ENCODE peak calls at places on chromosomes 3 and 15, in six cellular contexts. A is NB4, J is dorsolateral prefrontal cortex, V is suprapubic skin, K is sigmoid colon, T is MM.1S. Q is an unnamed sample.

GRCh38 chr15:64782751-64783150 is 7.4 kb upstream of the RBPMS2 start:
- DNase-seq in A (no peak), J (no peak), V (no peak), K (no peak), T (no peak), Q (no peak)

GRCh38 chr3:183400352-183400751 is 28.1 kb downstream of the MCF2L2 start:
- DNase-seq in A (no peak), J (no peak), V (no peak), K (no peak), T (no peak), Q (no peak)

GRCh38 chr15:49036650-49037545 is 9.3 kb downstream of the SECISBP2L start:
- DNase-seq in A (no peak), J (no peak), V (no peak), K (no peak), T (no peak), Q (no peak)

GRCh38 chr15:54226455-54226854 is 248.2 kb downstream of the UNC13C start:
- DNase-seq in A (no peak), J (no peak), V (no peak), K (no peak), T (no peak), Q (no peak)

GRCh38 chr3:52395503-52395865 is 49.4 kb downstream of the SEMA3G start:
- DNase-seq in A (no peak), J (no peak), V (no peak), K (no peak), T (no peak), Q (no peak)

GRCh38 chr3:58261954-58262666 is 24.5 kb downstream of the ABHD6 start:
- DNase-seq in A (no peak), J (no peak), V (no peak), K (no peak), T (no peak), Q (no peak)

GRCh38 chr3:133851931-133852330 is 43.8 kb downstream of the RAB6B start:
- DNase-seq in A (no peak), J (no peak), V (no peak), K (no peak), T (no peak), Q (no peak)

GRCh38 chr15:58515807-58516206 is 84.0 kb downstream of the LIPC start:
- DNase-seq in A (no peak), J (no peak), V (no peak), K (no peak), T (no peak), Q (no peak)

GRCh38 chr15:78671626-78672211 is 30.7 kb upstream of the CHRNB4 start:
- DNase-seq in A (no peak), J (no peak), V (no peak), K (no peak), T (no peak), Q (no peak)

GRCh38 chr3:172038823-172039222 is 555 bp upstream of the FNDC3B start:
- DNase-seq in A (peak; percentile 50), J (no peak), V (peak; percentile 71), K (peak; percentile 72), T (no peak), Q (no peak)

GRCh38 chr15:76221085-76221767 is 90.0 kb downstream of the ETFA start:
- DNase-seq in A (no peak), J (no peak), V (no peak), K (no peak), T (no peak), Q (no peak)
- H3K4me3 ChIP-seq in A (no peak overlapping the region), J (no peak overlapping the region), V (no peak overlapping the region), K (no peak overlapping the region), T (no peak overlapping the region), Q (no peak overlapping the region)

GRCh38 chr15:42503822-42504221 is 8.4 kb downstream of the SNAP23 start:
- DNase-seq in A (no peak), J (no peak), V (no peak), K (no peak), T (no peak), Q (no peak)

GRCh38 chr15:42507514-42507913 is 12.1 kb downstream of the SNAP23 start:
- DNase-seq in A (no peak), J (no peak), V (no peak), K (no peak), T (no peak), Q (no peak)

GRCh38 chr15:42508263-42508690 is 12.8 kb downstream of the SNAP23 start:
- DNase-seq in A (no peak), J (no peak), V (no peak), K (peak; percentile 81), T (no peak), Q (no peak)

GRCh38 chr15:42502472-42502871 is 7.0 kb downstream of the SNAP23 start:
- DNase-seq in A (no peak), J (no peak), V (no peak), K (no peak), T (no peak), Q (no peak)

DNA sequence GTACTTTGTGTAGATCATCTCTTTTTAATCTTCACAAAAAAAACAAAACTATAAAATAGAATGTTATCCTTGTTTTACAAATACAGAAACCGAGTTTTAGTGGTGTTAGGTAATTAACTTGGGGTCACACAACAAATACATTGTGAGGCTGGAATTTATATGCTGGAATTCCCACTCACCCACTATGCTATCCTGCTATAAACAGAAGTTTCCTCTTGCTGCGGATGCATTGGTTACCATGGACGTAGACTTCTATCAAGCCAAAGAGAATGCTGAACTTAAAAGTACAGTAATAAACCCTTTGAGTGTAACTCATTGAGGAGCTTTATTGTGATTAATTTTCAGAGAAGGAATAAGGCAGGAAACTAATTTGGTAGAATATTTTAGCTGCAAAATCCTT is 9.2 kb downstream of the SNAP23 start:
- DNase-seq in A (no peak), J (no peak), V (no peak), K (no peak), T (no peak), Q (no peak)
- TF ChIP-seq CTCF in A (no peak), J (no peak), V (no peak), K (no peak), T (no peak), Q (no peak)

GRCh38 chr15:36331531-36332275 is 247.7 kb upstream of the CDIN1 start:
- DNase-seq in A (no peak), J (no peak), V (no peak), K (no peak), T (peak; percentile 9), Q (no peak)
- H3K4me3 ChIP-seq in A (no peak overlapping the region), J (no peak overlapping the region), V (no peak overlapping the region), K (no peak overlapping the region), T (no peak overlapping the region), Q (no peak overlapping the region)

DNA sequence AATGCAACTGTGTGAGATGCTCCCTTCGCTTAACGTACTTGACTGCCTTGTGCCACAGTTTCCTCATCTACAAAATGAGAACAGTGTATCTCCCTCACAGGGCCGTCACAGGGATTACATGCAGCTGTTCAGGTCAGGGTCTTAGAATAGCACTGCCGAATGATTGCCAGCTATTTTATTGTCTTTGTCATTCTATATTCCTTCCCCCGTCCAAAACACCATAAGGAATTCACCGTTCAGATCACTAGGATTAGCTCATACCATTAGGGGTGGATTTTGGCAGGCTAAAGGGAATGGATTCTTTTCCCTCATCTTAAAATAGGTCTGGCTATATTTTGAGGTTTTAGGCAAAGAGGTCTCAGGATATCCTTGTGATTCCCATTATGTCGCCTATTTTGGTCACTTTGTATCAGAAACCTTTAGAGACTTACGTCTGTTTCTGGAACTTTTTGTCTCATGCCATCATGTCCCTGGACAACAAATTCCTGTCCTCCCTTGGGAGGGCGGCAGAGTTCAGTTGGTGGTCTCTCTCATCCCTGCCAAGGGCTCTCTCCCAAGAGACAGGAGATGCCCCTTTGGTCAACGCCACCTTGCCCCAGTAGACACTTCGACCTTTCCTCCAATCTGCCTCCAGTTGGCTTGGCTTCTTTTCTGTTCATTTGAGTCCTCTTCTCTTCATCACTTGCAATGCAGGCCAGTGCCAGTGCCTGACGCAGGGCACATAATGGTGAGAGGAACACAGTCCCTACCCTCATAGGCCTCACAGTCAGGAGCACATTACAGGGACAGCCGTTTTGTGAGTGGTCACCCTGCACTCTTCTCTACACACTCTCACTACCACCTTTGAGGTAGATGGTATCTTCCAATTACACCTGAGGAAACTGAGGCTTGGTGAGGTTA is 171.6 kb upstream of the BHLHE40 start:
- DNase-seq in A (no peak), J (no peak), V (no peak), K (no peak), T (no peak), Q (no peak)
- TF ChIP-seq CTCF in A (no peak), J (no peak), V (no peak), K (no peak), T (no peak), Q (no peak)

GRCh38 chr15:40105517-40106202 is 3.0 kb downstream of the BMF start:
- DNase-seq in A (no peak), J (no peak), V (no peak), K (no peak), T (peak; percentile 55), Q (no peak)
- H3K4me3 ChIP-seq in A (peak overlapping the region; percentile 41), J (no peak overlapping the region), V (peak overlapping the region; percentile 16), K (no peak overlapping the region), T (peak overlapping the region; percentile 76), Q (peak overlapping the region; percentile 46)

Q was measured in GM12864.